ENCODE peak calls at places on chromosomes 2 and 18, in seven cellular contexts. R, B, C, Q, S, D and L are unnamed samples.

GRCh38 chr2:40758778-40759177 is 306.9 kb upstream of the SLC8A1 start:
- DNase-seq in R (no peak), B (no peak), C (no peak), Q (no peak), S (no peak), D (no peak), L (no peak)

GRCh38 chr18:48454146-48454796 is 45.1 kb upstream of the ZBTB7C start:
- DNase-seq in R (no peak), B (no peak), C (no peak), Q (no peak), S (no peak), D (no peak), L (no peak)

GRCh38 chr2:85159589-85159988 is 26.4 kb downstream of the TCF7L1 start:
- DNase-seq in R (no peak), B (no peak), C (no peak), Q (no peak), S (no peak), D (no peak), L (no peak)

GRCh38 chr2:20314562-20315521 is 35.8 kb downstream of the PUM2 start:
- DNase-seq in R (no peak), B (no peak), C (no peak), Q (no peak), S (peak), D (no peak), L (no peak)

GRCh38 chr2:24418166-24418843 is 58.0 kb upstream of the ITSN2 start:
- DNase-seq in R (no peak), B (no peak), C (no peak), Q (no peak), S (no peak), D (no peak), L (no peak)

GRCh38 chr2:130358420-130359350 is 2.8 kb downstream of the PTPN18 start:
- DNase-seq in R (no peak), B (no peak), C (peak), Q (no peak), S (no peak), D (no peak), L (no peak)

GRCh38 chr2:68709421-68709911 is 25.1 kb upstream of the ARHGAP25 start:
- DNase-seq in R (peak), B (peak), C (no peak), Q (peak), S (peak), D (peak), L (no peak)

GRCh38 chr2:60516383-60516811 is 37.1 kb downstream of the BCL11A start:
- DNase-seq in R (no peak), B (peak), C (peak), Q (no peak), S (peak), D (peak), L (no peak)

GRCh38 chr18:66377291-66377690 is 226.6 kb downstream of the CDH19 start:
- DNase-seq in R (no peak), B (no peak), C (no peak), Q (no peak), S (no peak), D (no peak), L (no peak)

GRCh38 chr2:176096243-176096985 is 3.2 kb upstream of the HOXD12 start:
- DNase-seq in R (no peak), B (peak), C (no peak), Q (no peak), S (no peak), D (no peak), L (no peak)

GRCh38 chr2:9807555-9808305 is 35.5 kb upstream of the TAF1B start:
- DNase-seq in R (no peak), B (no peak), C (peak), Q (no peak), S (no peak), D (no peak), L (no peak)

GRCh38 chr2:45944075-45944474 is 292.6 kb downstream of the PRKCE start:
- DNase-seq in R (no peak), B (no peak), C (no peak), Q (no peak), S (peak), D (peak), L (no peak)

GRCh38 chr2:223050188-223050587 is 1.8 kb upstream of the KCNE4 start:
- DNase-seq in R (no peak), B (no peak), C (peak), Q (no peak), S (no peak), D (no peak), L (no peak)

GRCh38 chr18:69736731-69737130 is 210.9 kb downstream of the CD226 start:
- DNase-seq in R (no peak), B (no peak), C (no peak), Q (no peak), S (no peak), D (no peak), L (no peak)

GRCh38 chr18:295756-296155 is 27.9 kb upstream of the THOC1 start:
- DNase-seq in R (no peak), B (no peak), C (no peak), Q (no peak), S (peak), D (no peak), L (no peak)